ENCODE peak calls at places on chromosomes 2 and 18, in six cellular contexts. One of them, this sample, is unnamed.

GRCh38 chr2:45373534-45373933 is 237.5 kb downstream of the SRBD1 start:
- DNase-seq in lower lobe of right lung: no peak
- DNase-seq in fibroblast of lung: no peak
- DNase-seq in transverse colon: no peak
- DNase-seq in IMR-90: no peak
- DNase-seq in astrocyte: no peak
- DNase-seq in this sample: no peak

GRCh38 chr2:903223-903900 is 47.3 kb upstream of the SNTG2 start:
- DNase-seq in lower lobe of right lung: no peak
- DNase-seq in fibroblast of lung: no peak
- DNase-seq in transverse colon: no peak
- DNase-seq in IMR-90: no peak
- DNase-seq in astrocyte: no peak
- DNase-seq in this sample: no peak

GRCh38 chr18:34787931-34788532 is 77.9 kb downstream of the DTNA start:
- DNase-seq in lower lobe of right lung: no peak
- DNase-seq in fibroblast of lung: peak
- DNase-seq in transverse colon: peak
- DNase-seq in IMR-90: peak
- DNase-seq in astrocyte: peak
- DNase-seq in this sample: peak

GRCh38 chr2:70118798-70119454 is 31.6 kb downstream of the PCBP1 start:
- DNase-seq in lower lobe of right lung: no peak
- DNase-seq in fibroblast of lung: no peak
- DNase-seq in transverse colon: no peak
- DNase-seq in IMR-90: no peak
- DNase-seq in astrocyte: no peak
- DNase-seq in this sample: peak

GRCh38 chr2:240569998-240570530 is 1.8 kb downstream of the RNPEPL1 start:
- DNase-seq in lower lobe of right lung: peak
- DNase-seq in fibroblast of lung: no peak
- DNase-seq in transverse colon: peak
- DNase-seq in IMR-90: no peak
- DNase-seq in astrocyte: no peak
- DNase-seq in this sample: no peak

GRCh38 chr2:191165190-191165643 is 14.4 kb upstream of the STAT4 start:
- DNase-seq in lower lobe of right lung: no peak
- DNase-seq in fibroblast of lung: peak
- DNase-seq in transverse colon: no peak
- DNase-seq in IMR-90: peak
- DNase-seq in astrocyte: no peak
- DNase-seq in this sample: peak

GRCh38 chr2:80073134-80073561 is 231.4 kb downstream of the LRRTM1 start:
- DNase-seq in lower lobe of right lung: no peak
- DNase-seq in fibroblast of lung: peak
- DNase-seq in transverse colon: peak
- DNase-seq in IMR-90: peak
- DNase-seq in astrocyte: peak
- DNase-seq in this sample: peak

GRCh38 chr2:16241166-16242160 is 301.1 kb downstream of the MYCN start:
- DNase-seq in lower lobe of right lung: no peak
- DNase-seq in fibroblast of lung: no peak
- DNase-seq in transverse colon: no peak
- DNase-seq in IMR-90: no peak
- DNase-seq in astrocyte: no peak
- DNase-seq in this sample: no peak

GRCh38 chr2:120371969-120372625 is 26.2 kb downstream of the INHBB start:
- DNase-seq in lower lobe of right lung: no peak
- DNase-seq in fibroblast of lung: no peak
- DNase-seq in transverse colon: no peak
- DNase-seq in IMR-90: no peak
- DNase-seq in astrocyte: no peak
- DNase-seq in this sample: no peak

GRCh38 chr2:27832396-27832795 is 57.8 kb downstream of the RBKS start:
- DNase-seq in lower lobe of right lung: no peak
- DNase-seq in fibroblast of lung: peak
- DNase-seq in transverse colon: no peak
- DNase-seq in IMR-90: peak
- DNase-seq in astrocyte: peak
- DNase-seq in this sample: peak

GRCh38 chr2:144233226-144234114 is 286.4 kb downstream of the ZEB2 start:
- DNase-seq in lower lobe of right lung: no peak
- DNase-seq in fibroblast of lung: no peak
- DNase-seq in transverse colon: no peak
- DNase-seq in IMR-90: no peak
- DNase-seq in astrocyte: no peak
- DNase-seq in this sample: no peak

GRCh38 chr2:96163768-96164429 is 18.7 kb upstream of the DUSP2 start:
- DNase-seq in lower lobe of right lung: no peak
- DNase-seq in fibroblast of lung: no peak
- DNase-seq in transverse colon: peak
- DNase-seq in IMR-90: no peak
- DNase-seq in astrocyte: no peak
- DNase-seq in this sample: no peak

GRCh38 chr2:232328038-232328435 is 50.5 kb upstream of the ALPP start:
- DNase-seq in lower lobe of right lung: peak
- DNase-seq in fibroblast of lung: no peak
- DNase-seq in transverse colon: no peak
- DNase-seq in IMR-90: no peak
- DNase-seq in astrocyte: no peak
- DNase-seq in this sample: no peak

GRCh38 chr18:50372743-50373142 is 2.1 kb upstream of the SKA1 start:
- DNase-seq in lower lobe of right lung: no peak
- DNase-seq in fibroblast of lung: no peak
- DNase-seq in transverse colon: no peak
- DNase-seq in IMR-90: no peak
- DNase-seq in astrocyte: no peak
- DNase-seq in this sample: no peak

GRCh38 chr18:50374753-50375391 is at the start of gene SKA1:
- DNase-seq in lower lobe of right lung: peak
- DNase-seq in fibroblast of lung: peak
- DNase-seq in transverse colon: peak
- DNase-seq in IMR-90: peak
- DNase-seq in astrocyte: peak
- DNase-seq in this sample: peak

GRCh38 chr18:50373531-50373930 is 1.3 kb upstream of the SKA1 start:
- DNase-seq in lower lobe of right lung: no peak
- DNase-seq in fibroblast of lung: no peak
- DNase-seq in transverse colon: peak
- DNase-seq in IMR-90: no peak
- DNase-seq in astrocyte: no peak
- DNase-seq in this sample: no peak

GRCh38 chr18:50374170-50374752 is 585 bp upstream of the SKA1 start:
- DNase-seq in lower lobe of right lung: no peak
- DNase-seq in fibroblast of lung: no peak
- DNase-seq in transverse colon: no peak
- DNase-seq in IMR-90: no peak
- DNase-seq in astrocyte: no peak
- DNase-seq in this sample: no peak

GRCh38 chr18:50377061-50377798 is 2.4 kb downstream of the SKA1 start:
- DNase-seq in lower lobe of right lung: no peak
- DNase-seq in fibroblast of lung: no peak
- DNase-seq in transverse colon: no peak
- DNase-seq in IMR-90: no peak
- DNase-seq in astrocyte: no peak
- DNase-seq in this sample: no peak
- H3K4me3 ChIP-seq in lower lobe of right lung: no peak
- H3K4me3 ChIP-seq in fibroblast of lung: no peak
- H3K4me3 ChIP-seq in transverse colon: no peak
- H3K4me3 ChIP-seq in IMR-90: no peak
- H3K4me3 ChIP-seq in astrocyte: no peak
- H3K4me3 ChIP-seq in this sample: no peak

GRCh38 chr2:8380026-8380425 is 301.8 kb upstream of the ID2 start:
- DNase-seq in lower lobe of right lung: no peak
- DNase-seq in fibroblast of lung: no peak
- DNase-seq in transverse colon: no peak
- DNase-seq in IMR-90: no peak
- DNase-seq in astrocyte: no peak
- DNase-seq in this sample: no peak
- H3K4me3 ChIP-seq in lower lobe of right lung: no peak
- H3K4me3 ChIP-seq in fibroblast of lung: no peak
- H3K4me3 ChIP-seq in transverse colon: no peak
- H3K4me3 ChIP-seq in IMR-90: no peak
- H3K4me3 ChIP-seq in astrocyte: no peak
- H3K4me3 ChIP-seq in this sample: no peak

GRCh38 chr2:239223330-239224248 is 177.2 kb downstream of the HDAC4 start:
- DNase-seq in lower lobe of right lung: no peak
- DNase-seq in fibroblast of lung: peak
- DNase-seq in transverse colon: peak
- DNase-seq in IMR-90: peak
- DNase-seq in astrocyte: peak
- DNase-seq in this sample: no peak

GRCh38 chr2:239224249-239224605 is 176.6 kb downstream of the HDAC4 start:
- DNase-seq in lower lobe of right lung: peak
- DNase-seq in fibroblast of lung: no peak
- DNase-seq in transverse colon: no peak
- DNase-seq in IMR-90: no peak
- DNase-seq in astrocyte: no peak
- DNase-seq in this sample: no peak

GRCh38 chr2:239220976-239221375 is 179.8 kb downstream of the HDAC4 start:
- DNase-seq in lower lobe of right lung: no peak
- DNase-seq in fibroblast of lung: no peak
- DNase-seq in transverse colon: no peak
- DNase-seq in IMR-90: no peak
- DNase-seq in astrocyte: no peak
- DNase-seq in this sample: no peak

GRCh38 chr2:239223029-239223329 is 177.8 kb downstream of the HDAC4 start:
- DNase-seq in lower lobe of right lung: no peak
- DNase-seq in fibroblast of lung: no peak
- DNase-seq in transverse colon: no peak
- DNase-seq in IMR-90: peak
- DNase-seq in astrocyte: no peak
- DNase-seq in this sample: no peak

DNA sequence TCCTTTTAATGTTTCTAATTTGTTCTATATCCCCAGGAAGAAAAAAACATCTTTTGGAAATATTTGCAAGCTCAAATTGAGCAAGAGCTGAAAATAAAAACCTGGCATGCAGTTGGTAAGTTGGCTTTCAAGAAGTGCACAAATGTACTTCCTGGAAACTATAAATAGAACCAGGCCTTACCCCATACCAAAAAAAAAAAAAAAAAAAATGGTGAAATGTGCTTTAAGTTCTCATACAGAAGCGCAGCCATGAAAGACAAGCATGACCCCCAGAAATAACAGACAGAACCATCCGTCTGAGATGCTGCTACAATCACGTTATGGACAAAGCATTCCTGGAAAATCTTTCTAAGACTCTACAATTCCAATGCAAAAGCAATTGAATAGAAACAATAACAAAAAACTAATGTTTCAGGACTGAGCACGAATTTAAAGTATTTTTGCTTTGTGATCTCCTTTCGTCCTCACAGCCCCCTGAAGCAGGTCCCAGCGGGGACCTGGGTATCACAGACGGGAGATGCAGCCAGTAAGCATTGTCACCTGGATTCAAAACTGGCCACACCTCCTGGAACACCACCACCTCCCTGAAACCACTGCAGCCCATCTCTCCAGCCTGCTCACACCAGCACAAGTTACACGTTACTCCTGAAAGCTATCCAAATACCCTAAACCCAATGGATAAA is 178.3 kb downstream of the HDAC4 start:
- DNase-seq in lower lobe of right lung: no peak
- DNase-seq in fibroblast of lung: no peak
- DNase-seq in transverse colon: no peak
- DNase-seq in IMR-90: peak
- DNase-seq in astrocyte: no peak
- DNase-seq in this sample: no peak
- H3K4me3 ChIP-seq in lower lobe of right lung: peak
- H3K4me3 ChIP-seq in fibroblast of lung: peak
- H3K4me3 ChIP-seq in transverse colon: no peak
- H3K4me3 ChIP-seq in IMR-90: no peak
- H3K4me3 ChIP-seq in astrocyte: no peak
- H3K4me3 ChIP-seq in this sample: no peak

GRCh38 chr18:48860276-48861180 is 90.2 kb downstream of the SMAD7 start:
- DNase-seq in lower lobe of right lung: peak
- DNase-seq in fibroblast of lung: no peak
- DNase-seq in transverse colon: no peak
- DNase-seq in IMR-90: no peak
- DNase-seq in astrocyte: no peak
- DNase-seq in this sample: no peak
- H3K4me3 ChIP-seq in lower lobe of right lung: no peak
- H3K4me3 ChIP-seq in fibroblast of lung: no peak
- H3K4me3 ChIP-seq in transverse colon: no peak
- H3K4me3 ChIP-seq in IMR-90: no peak
- H3K4me3 ChIP-seq in astrocyte: no peak
- H3K4me3 ChIP-seq in this sample: no peak

This sample was measured in endothelial cell of umbilical vein.